ENCODE peak calls at places on chromosomes 1 and 21, in eight cellular contexts. V is transverse colon, J is right lobe of liver, K is uterus, X is GM12878, Q is prostate gland, Y is K562, H is tibial nerve. I is an unnamed sample.

GRCh38 chr1:246462986-246463385 is 44.1 kb downstream of the SMYD3 start:
- DNase-seq in K (no peak), Q (no peak), J (no peak), H (no peak), X (no peak), V (no peak), Y (no peak), I (no peak)

GRCh38 chr1:196078691-196079090 is 529.5 kb downstream of the KCNT2 start:
- DNase-seq in Q (no peak), V (no peak), K (no peak), J (no peak), Y (peak; percentile 15), H (no peak), X (no peak), I (no peak)

GRCh38 chr1:160167580-160167979 is 16.2 kb downstream of the ATP1A4 start:
- DNase-seq in H (no peak), X (no peak), V (no peak), Q (no peak), J (no peak), K (no peak), Y (no peak), I (no peak)

GRCh38 chr1:29513357-29513756 is 277.0 kb downstream of the PTPRU start:
- DNase-seq in J (no peak), Q (no peak), X (peak; percentile 9), H (no peak), V (no peak), Y (peak; percentile 75), K (no peak), I (no peak)

GRCh38 chr21:35658242-35658641 is 402.1 kb downstream of the SETD4 start:
- DNase-seq in K (no peak), V (no peak), X (no peak), H (no peak), Y (no peak), J (no peak), Q (no peak), I (no peak)

GRCh38 chr1:154839691-154840090 is 30.4 kb downstream of the KCNN3 start:
- DNase-seq in H (no peak), X (no peak), Q (no peak), V (no peak), Y (no peak), K (no peak), J (no peak), I (no peak)

GRCh38 chr1:30008998-30009657 is 714.3 kb downstream of the MATN1 start:
- DNase-seq in Y (no peak), H (no peak), Q (no peak), K (no peak), V (peak; percentile 25), X (no peak), J (no peak), I (no peak)

GRCh38 chr1:158002630-158003408 is 9.4 kb downstream of the KIRREL1 start:
- DNase-seq in V (no peak), K (no peak), H (no peak), Y (no peak), J (no peak), Q (no peak), X (no peak), I (no peak)

GRCh38 chr1:175277778-175278177 is 85.2 kb upstream of the KIAA0040 start:
- DNase-seq in K (no peak), V (no peak), H (no peak), X (no peak), J (no peak), Q (no peak), Y (no peak), I (no peak)

GRCh38 chr1:100928128-100928527 is 32.2 kb downstream of the SLC30A7 start:
- DNase-seq in X (no peak), K (no peak), V (no peak), Y (peak; percentile 22), H (no peak), J (no peak), Q (no peak), I (no peak)

GRCh38 chr21:25967566-25968438 is 202.8 kb downstream of the APP start:
- DNase-seq in K (no peak), Y (no peak), Q (no peak), J (no peak), V (no peak), X (peak; percentile 44), H (no peak), I (no peak)

GRCh38 chr1:40853113-40853999 is 8.8 kb downstream of the CITED4 start:
- DNase-seq in X (no peak), K (no peak), J (no peak), V (no peak), Q (no peak), H (no peak), Y (no peak), I (no peak)

GRCh38 chr1:47894718-47895393 is 102.3 kb downstream of the TRABD2B start:
- DNase-seq in J (no peak), K (no peak), X (no peak), V (peak; percentile 49), H (no peak), Q (no peak), Y (no peak), I (no peak)

GRCh38 chr1:29057700-29058099 is 66.0 kb downstream of the TMEM200B start:
- DNase-seq in K (no peak), X (no peak), J (no peak), H (no peak), Q (no peak), V (no peak), Y (no peak), I (no peak)

GRCh38 chr1:158087320-158087927 is 93.3 kb upstream of the CD1D start:
- DNase-seq in H (peak; percentile 34), Y (peak; percentile 89), X (no peak), Q (peak; percentile 37), K (peak; percentile 62), J (no peak), V (peak; percentile 40), I (peak; percentile 33)

DNA sequence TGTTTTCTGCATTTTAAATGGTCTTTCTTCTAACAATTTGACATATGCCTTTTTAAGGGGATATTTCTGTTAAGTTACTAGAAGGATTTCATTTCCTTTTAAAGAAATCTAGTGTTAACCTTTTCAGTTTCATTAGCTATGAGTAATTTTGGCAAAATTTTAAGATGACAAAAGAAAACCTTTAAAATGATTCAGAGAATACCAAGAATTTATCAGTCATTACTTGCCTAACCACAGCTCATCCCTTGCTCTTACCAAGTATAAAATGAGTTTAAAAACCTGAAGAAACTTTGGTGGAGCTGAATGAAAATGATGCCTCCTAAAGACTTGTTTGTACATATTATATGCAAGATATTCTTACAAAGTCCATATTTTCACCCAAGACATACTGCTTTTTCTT is 101.7 kb downstream of the NEK7 start:
- DNase-seq in H (no peak), V (no peak), K (no peak), J (no peak), Y (no peak), Q (no peak), X (peak; percentile 26), I (no peak)
- H3K4me3 ChIP-seq in H (no peak overlapping the region), V (no peak overlapping the region), K (no peak overlapping the region), J (no peak overlapping the region), Y (no peak overlapping the region), Q (no peak overlapping the region), X (no peak overlapping the region), I (no peak overlapping the region)

DNA sequence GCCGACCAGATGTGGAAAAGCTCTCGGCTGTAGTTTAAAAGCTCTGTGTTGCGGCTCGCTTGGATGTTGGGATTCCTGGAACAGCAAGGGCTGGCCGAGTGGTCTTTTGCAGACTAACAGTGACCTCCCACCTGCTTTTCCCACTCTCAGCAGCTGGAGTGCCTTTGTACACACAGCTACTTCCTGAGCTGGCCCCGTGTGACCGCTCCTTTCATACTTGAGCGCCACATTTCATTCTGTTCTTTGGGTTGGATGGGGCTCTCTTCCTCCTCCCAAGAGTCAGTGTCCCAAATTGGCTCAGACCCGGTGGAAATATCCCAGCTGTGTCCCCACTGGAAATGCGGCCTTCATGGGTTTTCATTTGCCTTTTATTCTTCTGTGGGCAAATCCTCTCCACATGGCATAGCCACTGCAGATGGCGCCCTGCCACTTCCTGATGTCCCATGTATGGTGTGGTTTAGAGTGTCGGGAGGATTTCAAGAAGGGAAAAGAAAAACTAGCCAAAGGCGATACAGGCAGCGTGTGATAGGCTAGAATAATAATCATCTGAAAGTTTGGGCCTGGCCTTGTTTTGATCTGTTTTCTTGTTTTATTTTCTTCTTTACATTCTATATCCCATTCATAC is 123.5 kb downstream of the PEX14 start:
- DNase-seq in Y (no peak), V (no peak), H (no peak), J (no peak), K (no peak), X (no peak), Q (no peak), I (no peak)
- TF ChIP-seq CTCF in Y (peak; percentile 2), V (no peak), H (no peak), J (no peak), K (no peak), X (no peak), Q (no peak), I (no peak)

GRCh38 chr1:200669314-200670214 is at the start of gene DDX59:
- DNase-seq in X (peak; percentile 80), H (peak; percentile 91), Q (peak; percentile 94), Y (peak; percentile 97), V (peak; percentile 96), J (peak; percentile 98), K (peak; percentile 97), I (peak; percentile 99)
- TF ChIP-seq POLR2A in X (peak; percentile 91), H (peak; percentile 76), Q (peak; percentile 71), Y (peak; percentile 98), V (peak; percentile 96), J (peak; percentile 99), K (peak; percentile 73), I (no peak)

GRCh38 chr1:213571419-213571818 is 416.4 kb upstream of the PROX1 start:
- DNase-seq in H (no peak), X (no peak), V (no peak), Y (no peak), Q (no peak), K (no peak), J (no peak), I (no peak)

GRCh38 chr1:213573648-213574009 is 414.1 kb upstream of the PROX1 start:
- DNase-seq in Q (no peak), J (no peak), X (no peak), V (no peak), H (no peak), Y (no peak), K (no peak), I (no peak)

GRCh38 chr1:213571843-213572242 is 415.9 kb upstream of the PROX1 start:
- DNase-seq in J (no peak), Y (no peak), V (no peak), Q (no peak), K (no peak), H (no peak), X (no peak), I (no peak)

GRCh38 chr1:213570487-213570886 is 417.3 kb upstream of the PROX1 start:
- DNase-seq in Q (no peak), V (no peak), H (no peak), J (no peak), X (no peak), Y (no peak), K (no peak), I (no peak)

GRCh38 chr1:213572939-213573647 is 414.7 kb upstream of the PROX1 start:
- DNase-seq in X (no peak), Y (no peak), K (no peak), H (no peak), J (no peak), V (no peak), Q (no peak), I (no peak)
- H3K4me3 ChIP-seq in X (no peak overlapping the region), Y (no peak overlapping the region), K (no peak overlapping the region), H (no peak overlapping the region), J (no peak overlapping the region), V (no peak overlapping the region), Q (no peak overlapping the region), I (no peak overlapping the region)

GRCh38 chr1:213051127-213051880 is at the start of gene RPS6KC1:
- DNase-seq in J (peak; percentile 91), Q (peak; percentile 73), X (no peak), K (peak; percentile 78), Y (peak; percentile 92), H (peak; percentile 53), V (peak; percentile 86), I (peak; percentile 96)
- TF ChIP-seq CTCF in J (no peak), Q (peak; percentile 13), X (no peak), K (no peak), Y (no peak), H (no peak), V (peak; percentile 20), I (no peak)

I was measured in lower leg skin.